ENCODE peak calls at places on chromosomes 13 and 19, in five cellular contexts. R is H1, B is IMR-90, S is trophoblast cell, X is mesenchymal stem cell. G is an unnamed sample. For H3K36me3, the result is how much of the 10 kb centered on the place peaks cover.

GRCh38 chr13:66992183-66992582 is 238.0 kb downstream of the PCDH9 start:
- DNase-seq in R (no peak), S (no peak), X (no peak), B (peak), G (no peak)

GRCh38 chr19:35249848-35250711 is 1.3 kb downstream of the LSR start:
- DNase-seq in B (no peak), R (peak), S (no peak), X (no peak), G (no peak)

GRCh38 chr13:80235131-80235530 is 105.8 kb downstream of the SPRY2 start:
- DNase-seq in X (peak), S (no peak), R (no peak), B (no peak), G (no peak)

GRCh38 chr19:46192990-46193650 is 36.4 kb upstream of the IGFL1 start:
- DNase-seq in X (peak), R (no peak), B (peak), S (peak), G (no peak)

GRCh38 chr13:79194272-79194671 is 211.8 kb downstream of the RBM26 start:
- DNase-seq in S (no peak), X (no peak), B (no peak), R (no peak), G (no peak)

GRCh38 chr19:13764821-13765394 is 586 bp downstream of the MRI1 start:
- DNase-seq in X (peak), S (no peak), R (peak), B (no peak), G (no peak)

GRCh38 chr19:29533578-29534544 is 8.1 kb downstream of the VSTM2B start:
- DNase-seq in X (no peak), B (no peak), S (no peak), R (peak), G (no peak)

GRCh38 chr13:84025828-84026227 is 143.6 kb upstream of the SLITRK1 start:
- DNase-seq in B (no peak), R (no peak), S (no peak), X (no peak), G (no peak)

GRCh38 chr19:17328517-17329060 is 6.1 kb downstream of the ANO8 start:
- DNase-seq in X (no peak), S (no peak), B (no peak), R (peak), G (no peak)

GRCh38 chr19:17327068-17327653 is 7.5 kb downstream of the ANO8 start:
- DNase-seq in S (no peak), B (no peak), R (no peak), X (no peak), G (no peak)

GRCh38 chr19:17329061-17329767 is 5.4 kb downstream of the ANO8 start:
- DNase-seq in R (peak), B (no peak), X (no peak), S (no peak), G (no peak)

GRCh38 chr19:17326595-17326966 is 8.1 kb downstream of the ANO8 start:
- DNase-seq in B (no peak), S (peak), X (no peak), R (no peak), G (no peak)

DNA sequence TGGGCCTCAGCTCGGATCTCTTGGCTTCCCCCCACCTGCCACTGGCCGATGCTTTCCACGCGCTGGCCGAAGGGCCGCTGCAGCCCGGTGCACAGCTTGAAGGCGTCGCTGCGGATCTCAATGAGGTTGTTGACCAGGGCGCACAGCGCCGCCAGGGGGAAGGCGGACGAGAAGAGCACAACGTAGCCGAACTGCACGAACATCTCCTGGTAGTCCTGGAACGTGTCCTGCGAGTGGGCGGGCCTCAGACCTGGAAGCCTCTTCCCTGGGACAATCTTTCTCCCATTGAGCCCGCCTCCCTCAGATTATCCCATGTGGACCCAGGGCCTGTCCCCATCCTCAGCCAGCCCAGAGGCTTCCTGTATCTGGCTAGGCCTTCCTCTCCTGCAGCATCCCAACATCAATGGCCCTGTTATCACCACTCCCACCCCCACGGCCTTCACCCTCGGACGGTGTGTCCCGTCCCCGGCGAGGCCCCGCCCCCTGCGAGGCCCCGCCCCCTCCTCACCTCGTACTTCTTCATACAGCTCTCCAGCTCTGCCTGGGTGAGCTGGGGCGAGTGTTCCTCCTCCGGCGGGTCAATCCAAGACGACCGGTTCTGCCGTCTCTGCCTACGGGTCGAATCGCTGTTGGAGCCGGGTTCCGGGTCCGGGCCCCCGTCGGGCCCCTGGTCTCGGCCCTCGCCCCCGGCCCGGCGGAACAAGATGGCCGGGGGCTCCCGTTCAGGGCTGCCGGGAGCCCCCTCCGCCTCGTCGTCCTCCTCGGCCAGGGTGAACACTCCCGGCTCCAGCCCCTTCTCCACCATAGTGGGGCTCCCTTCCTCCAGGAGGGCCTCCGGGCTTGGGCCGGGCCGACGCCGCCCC is 6.8 kb downstream of the ANO8 start:
- DNase-seq in R (peak), B (no peak), S (peak), X (peak), G (peak)
- H3K23ac ChIP-seq in R (no peak), B (no peak), S (no peak), X (no peak), G (peak)

GRCh38 chr19:7445104-7445503 is 43.7 kb downstream of the PEX11G start:
- DNase-seq in S (no peak), B (no peak), R (no peak), X (no peak), G (no peak)
- H3K36me3 ChIP-seq in S (half or more), B (half or more), R (under half), X (half or more), G (half or more)

DNA sequence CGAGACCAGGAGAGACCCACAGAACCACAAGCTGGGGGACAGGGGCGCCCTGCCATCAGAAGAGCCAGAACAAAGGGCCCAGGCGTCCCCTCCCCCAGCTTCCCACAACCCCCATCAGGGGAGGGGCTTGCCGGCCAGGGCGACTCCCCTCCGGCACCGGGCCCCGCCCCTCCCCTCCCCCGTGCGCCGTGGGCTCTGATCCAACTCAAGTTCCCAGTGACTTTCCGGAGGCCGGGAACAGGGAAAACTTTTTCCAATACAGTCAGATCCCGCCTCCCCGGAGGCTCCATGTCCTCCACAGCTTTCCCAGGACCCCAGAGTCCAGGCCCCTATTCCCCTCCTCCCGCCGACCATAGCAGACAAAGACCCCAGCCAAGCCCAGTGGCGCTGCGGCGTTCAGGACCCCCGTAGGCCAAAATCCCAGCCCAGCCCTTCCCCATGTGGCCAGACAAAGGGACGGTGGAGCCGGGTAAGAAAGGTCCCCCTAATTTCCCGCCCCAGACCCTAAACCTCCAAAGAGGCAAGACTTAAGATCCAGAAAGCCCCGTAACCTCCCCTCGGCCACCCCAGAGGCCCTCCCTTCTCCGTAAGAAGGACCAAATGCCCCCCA is 673 bp downstream of the TEAD2 start:
- DNase-seq in X (peak), B (peak), R (no peak), S (peak), G (peak)
- H4K91ac ChIP-seq in X (peak), B (peak), R (peak), S (peak), G (peak)

GRCh38 chr19:55654833-55655647 is at the start of gene U2AF2:
- DNase-seq in S (peak), R (peak), B (peak), X (peak), G (peak)
- H3K23ac ChIP-seq in S (no peak), R (no peak), B (peak), X (peak), G (peak)

DNA sequence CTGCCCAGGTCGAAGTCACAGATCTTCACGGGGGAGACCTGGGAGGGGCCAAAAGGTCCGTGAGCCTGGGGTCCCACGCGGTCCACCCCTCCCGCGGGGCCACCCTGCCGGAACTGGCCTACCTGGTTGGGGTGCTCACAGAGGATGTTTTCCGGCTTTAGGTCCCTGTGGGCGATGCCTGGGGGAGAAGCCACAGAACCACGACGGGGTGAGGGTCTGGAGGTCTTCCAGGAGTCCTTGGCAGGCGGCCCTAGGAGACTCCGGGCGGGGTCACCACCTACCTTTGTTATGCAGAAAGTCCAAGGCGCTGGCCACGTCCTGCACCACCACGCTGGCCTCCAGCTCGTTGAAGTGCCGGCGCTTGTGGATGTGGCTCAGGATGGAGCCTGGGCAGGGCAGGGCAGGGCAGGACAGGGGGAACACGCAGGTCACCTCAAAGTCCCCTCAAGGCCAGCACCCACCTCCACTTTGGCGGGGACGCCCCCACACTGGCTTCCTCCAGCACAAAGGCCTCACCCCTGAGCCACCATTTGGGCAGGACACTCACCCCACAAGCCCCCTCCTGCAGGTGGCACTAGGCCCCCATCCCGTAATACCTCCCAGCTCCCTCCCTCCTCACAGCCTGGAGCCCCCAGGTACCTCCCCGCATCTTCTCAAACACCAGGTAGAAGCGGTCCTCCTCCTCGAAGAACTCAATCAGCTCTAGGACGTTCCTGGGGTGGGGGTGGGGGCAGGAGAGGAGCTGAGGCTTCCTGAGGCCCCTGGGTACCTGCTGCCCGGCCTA is 8.4 kb downstream of the MKNK2 start:
- DNase-seq in X (no peak), S (no peak), R (no peak), B (no peak), G (no peak)
- H3K36me3 ChIP-seq in X (half or more), S (half or more), R (under half), B (half or more), G (half or more)

G was measured in neuronal stem cell.